ENCODE peak calls at places on chromosomes 13 and 19, in five cellular contexts. R is heart right ventricle, P is progenitor cell of endocrine pancreas, O is coronary artery, J is MG63. X is an unnamed sample.
A peak's percentile ranks its signal among the peaks of the same experiment; 100 is the strongest.

GRCh38 chr19:35346193-35347052 is 1.3 kb upstream of the FFAR1 start:
- DNase-seq in J (no peak), O (peak; percentile 69), R (no peak), P (no peak), X (no peak)

GRCh38 chr13:40920826-40921225 is 98.3 kb downstream of the ELF1 start:
- DNase-seq in P (no peak), O (no peak), J (no peak), R (no peak), X (no peak)

GRCh38 chr13:90800082-90800746 is 547.3 kb upstream of the MIR17HG start:
- DNase-seq in O (no peak), J (no peak), P (no peak), R (peak; percentile 65), X (no peak)

GRCh38 chr13:33487575-33488243 is 202.2 kb upstream of the STARD13 start:
- DNase-seq in P (no peak), R (no peak), J (no peak), O (no peak), X (no peak)

GRCh38 chr19:5339950-5340636 is 519 bp downstream of the PTPRS start:
- DNase-seq in J (no peak), R (no peak), P (peak; percentile 41), O (no peak), X (peak; percentile 32)

GRCh38 chr13:20713751-20714150 is 10.3 kb downstream of the IL17D start:
- DNase-seq in O (peak; percentile 83), P (no peak), R (no peak), J (peak; percentile 74), X (no peak)

GRCh38 chr19:6733338-6734095 is 3.9 kb downstream of the GPR108 start:
- DNase-seq in J (no peak), P (no peak), R (no peak), O (no peak), X (no peak)

GRCh38 chr19:36266375-36266961 is 51.6 kb downstream of the ZNF146 start:
- DNase-seq in O (no peak), J (no peak), R (no peak), P (no peak), X (no peak)

GRCh38 chr13:104869501-104869900 is 1666.0 kb downstream of the EFNB2 start:
- DNase-seq in P (no peak), O (no peak), J (no peak), R (no peak), X (no peak)

GRCh38 chr13:114140909-114141255 is 8.5 kb upstream of the RASA3 start:
- DNase-seq in R (no peak), P (no peak), J (no peak), O (no peak), X (no peak)

GRCh38 chr19:2578391-2578826 is 102.5 kb downstream of the GADD45B start:
- DNase-seq in O (no peak), P (no peak), J (peak; percentile 71), R (no peak), X (no peak)

GRCh38 chr13:101942038-101942437 is 459.8 kb downstream of the FGF14 start:
- DNase-seq in O (no peak), R (no peak), P (no peak), J (peak; percentile 3), X (peak; percentile 24)

GRCh38 chr13:31022491-31022890 is 90.0 kb downstream of the TEX26 start:
- DNase-seq in J (no peak), R (no peak), O (peak; percentile 1), P (no peak), X (no peak)

GRCh38 chr19:57978586-57979289 is 4.4 kb upstream of the C19orf18 start:
- DNase-seq in O (no peak), R (no peak), P (no peak), J (no peak), X (no peak)

GRCh38 chr19:1602091-1602707 is 3.1 kb downstream of the UQCR11 start:
- DNase-seq in O (no peak), R (no peak), J (no peak), P (no peak), X (no peak)

GRCh38 chr19:39270091-39270871 is 2.1 kb downstream of the IFNL2 start:
- DNase-seq in O (no peak), R (no peak), J (peak; percentile 57), P (no peak), X (no peak)

GRCh38 chr13:38398810-38399493 is 49.3 kb downstream of the UFM1 start:
- DNase-seq in O (no peak), J (peak; percentile 24), R (no peak), P (no peak), X (no peak)

GRCh38 chr13:49022472-49023144 is 46.9 kb downstream of the FNDC3A start:
- DNase-seq in P (no peak), J (no peak), R (no peak), O (no peak), X (no peak)

GRCh38 chr13:76656056-76656455 is 230.1 kb downstream of the KCTD12 start:
- DNase-seq in R (no peak), J (no peak), P (no peak), O (no peak), X (no peak)

GRCh38 chr19:1218751-1219567 is 13.4 kb downstream of the STK11 start:
- DNase-seq in P (no peak), R (no peak), J (no peak), O (no peak), X (no peak)

GRCh38 chr19:4456843-4457653 is 546 bp downstream of the UBXN6 start:
- DNase-seq in J (no peak), O (no peak), R (peak; percentile 51), P (peak; percentile 52), X (peak; percentile 66)

GRCh38 chr19:40139533-40140287 is 49.0 kb upstream of the ZNF780A start:
- DNase-seq in J (no peak), O (no peak), R (no peak), P (no peak), X (no peak)

GRCh38 chr19:32650671-32651070 is 24.3 kb downstream of the ANKRD27 start:
- DNase-seq in R (no peak), P (no peak), J (no peak), O (no peak), X (no peak)

GRCh38 chr13:24605923-24606372 is 74.3 kb upstream of the ATP12A start:
- DNase-seq in J (no peak), R (no peak), P (no peak), O (no peak), X (no peak)

GRCh38 chr19:2678043-2678671 is 24.3 kb downstream of the GNG7 start:
- DNase-seq in P (no peak), R (no peak), J (no peak), O (no peak), X (no peak)

GRCh38 chr19:40745402-40745780 is 4.9 kb downstream of the ACTMAP start:
- DNase-seq in P (no peak), R (no peak), J (peak; percentile 31), O (no peak), X (no peak)

GRCh38 chr19:50759886-50760285 is 10.4 kb upstream of the GPR32 start:
- DNase-seq in J (no peak), R (no peak), P (no peak), O (no peak), X (no peak)

GRCh38 chr13:107450931-107451330 is 764.4 kb downstream of the LIG4 start:
- DNase-seq in P (no peak), R (no peak), O (no peak), J (peak; percentile 96), X (no peak)

GRCh38 chr13:62377838-62378237 is 962.2 kb upstream of the PCDH20 start:
- DNase-seq in O (no peak), R (no peak), J (no peak), P (no peak), X (no peak)

GRCh38 chr13:93529961-93530360 is 303.4 kb downstream of the GPC6 start:
- DNase-seq in J (no peak), P (no peak), R (no peak), O (no peak), X (no peak)

GRCh38 chr19:41920878-41921277 is 7.4 kb downstream of the ERFL start:
- DNase-seq in R (no peak), O (no peak), J (no peak), P (no peak), X (no peak)

GRCh38 chr19:29674374-29675119 is 9.3 kb downstream of the PLEKHF1 start:
- DNase-seq in R (no peak), P (no peak), O (no peak), J (no peak), X (no peak)

GRCh38 chr19:4380254-4380727 is 20.1 kb downstream of the SH3GL1 start:
- DNase-seq in R (peak; percentile 63), O (no peak), P (no peak), J (no peak), X (no peak)